ENCODE peak calls at places on chromosomes 16 and 17, in eight cellular contexts. M is hepatocyte; H is activated CD4-positive, CD25-positive, alpha-beta regulatory T cell; W is mammary epithelial cell; V is HEK293T; F is lower lobe of right lung; O is CMK; I is T-helper 1 cell. P is an unnamed sample.

GRCh38 chr17:1095093-1095852 is 84.5 kb downstream of the ABR start:
- DNase-seq in M (no peak), H (no peak), W (no peak), V (no peak), F (peak), O (no peak), I (no peak), P (no peak)

GRCh38 chr17:49223517-49224197 is 6.9 kb downstream of the PHOSPHO1 start:
- DNase-seq in M (peak), H (peak), W (no peak), V (peak), F (peak), O (no peak), I (peak), P (no peak)

GRCh38 chr17:40415390-40415789 is 2.3 kb downstream of the TOP2A start:
- DNase-seq in M (peak), H (no peak), W (peak), V (no peak), F (no peak), O (no peak), I (no peak), P (peak)

GRCh38 chr16:84768061-84768797 is 51.6 kb upstream of the CRISPLD2 start:
- DNase-seq in M (no peak), H (no peak), W (no peak), V (no peak), F (no peak), O (no peak), I (no peak), P (no peak)

GRCh38 chr16:78551487-78552085 is 452.1 kb downstream of the WWOX start:
- DNase-seq in M (no peak), H (no peak), W (no peak), V (no peak), F (no peak), O (no peak), I (no peak), P (no peak)

GRCh38 chr16:29816694-29817441 is 916 bp downstream of the PAGR1 start:
- DNase-seq in M (peak), H (no peak), W (peak), V (peak), F (peak), O (no peak), I (peak), P (peak)

GRCh38 chr16:17493012-17493411 is 22.3 kb upstream of the XYLT1 start:
- DNase-seq in M (no peak), H (no peak), W (no peak), V (no peak), F (no peak), O (no peak), I (no peak), P (no peak)

GRCh38 chr17:57868007-57868774 is 18.3 kb upstream of the MRPS23 start:
- DNase-seq in M (peak), H (no peak), W (peak), V (peak), F (peak), O (no peak), I (no peak), P (peak)

GRCh38 chr17:50640701-50641338 is 6.1 kb downstream of the ABCC3 start:
- DNase-seq in M (no peak), H (no peak), W (no peak), V (no peak), F (no peak), O (peak), I (no peak), P (peak)

GRCh38 chr17:76077582-76078110 is 1.3 kb upstream of the ZACN start:
- DNase-seq in M (no peak), H (no peak), W (no peak), V (no peak), F (no peak), O (no peak), I (no peak), P (no peak)

GRCh38 chr17:74639704-74640142 is 16.2 kb upstream of the CD300E start:
- DNase-seq in M (no peak), H (no peak), W (no peak), V (no peak), F (peak), O (no peak), I (no peak), P (no peak)

GRCh38 chr17:17108681-17109049 is 66.4 kb downstream of the MPRIP start:
- DNase-seq in M (no peak), H (no peak), W (no peak), V (no peak), F (peak), O (no peak), I (no peak), P (no peak)

GRCh38 chr17:83079340-83079747 is at the start of gene METRNL:
- DNase-seq in M (peak), H (peak), W (peak), V (peak), F (peak), O (no peak), I (peak), P (no peak)

GRCh38 chr16:3674513-3675295 is 20.2 kb downstream of the DNASE1 start:
- DNase-seq in M (no peak), H (no peak), W (no peak), V (no peak), F (no peak), O (no peak), I (no peak), P (no peak)

GRCh38 chr16:20906225-20906870 is 5.8 kb downstream of the LYRM1 start:
- DNase-seq in M (no peak), H (no peak), W (peak), V (no peak), F (no peak), O (no peak), I (no peak), P (no peak)

GRCh38 chr17:13835151-13835550 is 233.4 kb upstream of the HS3ST3A1 start:
- DNase-seq in M (no peak), H (no peak), W (no peak), V (no peak), F (no peak), O (no peak), I (no peak), P (no peak)

GRCh38 chr16:69865701-69866100 is 85.4 kb upstream of the CLEC18A start:
- DNase-seq in M (no peak), H (no peak), W (no peak), V (no peak), F (no peak), O (peak), I (no peak), P (peak)

GRCh38 chr17:59002848-59003247 is 103.8 kb downstream of the TRIM37 start:
- DNase-seq in M (no peak), H (no peak), W (peak), V (no peak), F (no peak), O (no peak), I (no peak), P (no peak)

GRCh38 chr16:82071421-82071820 is 36.4 kb downstream of the HSD17B2 start:
- DNase-seq in M (no peak), H (no peak), W (peak), V (no peak), F (no peak), O (no peak), I (no peak), P (no peak)

GRCh38 chr16:55046146-55046460 is 115.4 kb downstream of the IRX5 start:
- DNase-seq in M (no peak), H (no peak), W (no peak), V (no peak), F (no peak), O (no peak), I (no peak), P (no peak)

GRCh38 chr17:57068222-57068658 is 16.8 kb upstream of the AKAP1 start:
- DNase-seq in M (peak), H (no peak), W (peak), V (no peak), F (no peak), O (no peak), I (no peak), P (no peak)

GRCh38 chr17:76536511-76537287 is 810 bp downstream of the CYGB start:
- DNase-seq in M (no peak), H (no peak), W (no peak), V (no peak), F (no peak), O (no peak), I (no peak), P (no peak)

GRCh38 chr16:80198265-80198994 is 342.4 kb upstream of the DYNLRB2 start:
- DNase-seq in M (no peak), H (no peak), W (no peak), V (no peak), F (no peak), O (no peak), I (no peak), P (peak)

GRCh38 chr17:34252138-34252889 is 2.8 kb upstream of the CCL2 start:
- DNase-seq in M (peak), H (no peak), W (no peak), V (no peak), F (peak), O (peak), I (no peak), P (no peak)

GRCh38 chr16:83899272-83899897 is 470 bp downstream of the MLYCD start:
- DNase-seq in M (peak), H (no peak), W (peak), V (peak), F (peak), O (peak), I (peak), P (no peak)

GRCh38 chr17:49557204-49558024 is 18.3 kb upstream of the NXPH3 start:
- DNase-seq in M (peak), H (no peak), W (peak), V (peak), F (no peak), O (peak), I (no peak), P (peak)

GRCh38 chr17:76554131-76554530 is 14.3 kb downstream of the PRCD start:
- DNase-seq in M (no peak), H (no peak), W (no peak), V (no peak), F (no peak), O (no peak), I (no peak), P (no peak)

GRCh38 chr16:88767546-88767945 is 17.5 kb downstream of the PIEZO1 start:
- DNase-seq in M (no peak), H (no peak), W (no peak), V (no peak), F (no peak), O (no peak), I (no peak), P (no peak)

GRCh38 chr16:3881499-3881995 is 1.0 kb upstream of the CREBBP start:
- DNase-seq in M (peak), H (no peak), W (peak), V (no peak), F (no peak), O (no peak), I (no peak), P (no peak)

GRCh38 chr17:59378621-59379194 is 47.3 kb downstream of the YPEL2 start:
- DNase-seq in M (no peak), H (no peak), W (no peak), V (no peak), F (no peak), O (no peak), I (no peak), P (no peak)

GRCh38 chr17:66345264-66345663 is 42.9 kb downstream of the PRKCA start:
- DNase-seq in M (no peak), H (no peak), W (no peak), V (no peak), F (no peak), O (no peak), I (no peak), P (no peak)

GRCh38 chr16:24668481-24669001 is 60.9 kb upstream of the TNRC6A start:
- DNase-seq in M (no peak), H (no peak), W (peak), V (no peak), F (no peak), O (no peak), I (no peak), P (no peak)

GRCh38 chr17:50363217-50364060 is 9.5 kb downstream of the MRPL27 start:
- DNase-seq in M (no peak), H (no peak), W (no peak), V (no peak), F (no peak), O (no peak), I (no peak), P (peak)

GRCh38 chr17:67569873-67570272 is 147.9 kb upstream of the NOL11 start:
- DNase-seq in M (no peak), H (no peak), W (no peak), V (no peak), F (no peak), O (no peak), I (no peak), P (no peak)

GRCh38 chr17:73749906-73750305 is 105.7 kb upstream of the SDK2 start:
- DNase-seq in M (no peak), H (no peak), W (no peak), V (no peak), F (no peak), O (no peak), I (no peak), P (no peak)

GRCh38 chr17:6488008-6488539 is 43.8 kb downstream of the PIMREG start:
- DNase-seq in M (no peak), H (no peak), W (no peak), V (no peak), F (no peak), O (no peak), I (no peak), P (no peak)

GRCh38 chr17:49963626-49964538 is 5.1 kb upstream of the DLX4 start:
- DNase-seq in M (no peak), H (no peak), W (no peak), V (no peak), F (no peak), O (no peak), I (no peak), P (no peak)

GRCh38 chr17:45043813-45044540 is 7.5 kb downstream of the DCAKD start:
- DNase-seq in M (no peak), H (no peak), W (peak), V (no peak), F (no peak), O (no peak), I (no peak), P (peak)

GRCh38 chr17:68431661-68432071 is 25.6 kb downstream of the WIPI1 start:
- DNase-seq in M (peak), H (peak), W (no peak), V (peak), F (no peak), O (no peak), I (peak), P (peak)

P was measured in HepG2.